ENCODE peak calls at places on chromosomes 13 and 19, in nine cellular contexts. O is right atrium auricular region, V is gastrocnemius medialis, K is left lung, L is kidney, P is left ventricle myocardium inferior, H is cardiac muscle cell, Y is neural progenitor cell, C is upper lobe of right lung. W is an unnamed sample.

GRCh38 chr13:108987945-108988344 is 358.5 kb downstream of the MYO16 start:
- DNase-seq in O (no peak), V (no peak), K (no peak), L (no peak), P (no peak), H (no peak), Y (no peak), C (no peak), W (no peak)

GRCh38 chr19:17590780-17591688 is 35.6 kb downstream of the COLGALT1 start:
- DNase-seq in O (no peak), V (no peak), K (peak; percentile 4), L (no peak), P (no peak), H (no peak), Y (no peak), C (no peak), W (no peak)

GRCh38 chr19:35879770-35880317 is 11.5 kb downstream of the APLP1 start:
- DNase-seq in O (peak; percentile 86), V (peak; percentile 56), K (peak; percentile 96), L (peak; percentile 95), P (peak; percentile 92), H (peak; percentile 92), Y (peak; percentile 98), C (peak; percentile 95), W (peak; percentile 72)

GRCh38 chr19:39566064-39566463 is 26.1 kb upstream of the EID2 start:
- DNase-seq in O (no peak), V (no peak), K (no peak), L (no peak), P (no peak), H (no peak), Y (no peak), C (no peak), W (no peak)

GRCh38 chr19:34428549-34429285 is 536 bp downstream of the UBA2 start:
- DNase-seq in O (no peak), V (peak; percentile 69), K (peak; percentile 89), L (no peak), P (peak; percentile 23), H (peak; percentile 46), Y (peak; percentile 61), C (no peak), W (peak; percentile 47)

GRCh38 chr13:111898956-111899713 is 167.8 kb upstream of the SOX1 start:
- DNase-seq in O (peak; percentile 44), V (no peak), K (no peak), L (no peak), P (no peak), H (no peak), Y (no peak), C (no peak), W (no peak)

GRCh38 chr19:46390121-46390858 is 23.1 kb downstream of the CCDC8 start:
- DNase-seq in O (no peak), V (no peak), K (peak; percentile 65), L (peak; percentile 58), P (no peak), H (no peak), Y (no peak), C (peak; percentile 48), W (no peak)

GRCh38 chr19:48403606-48404005 is 10.1 kb downstream of the GRIN2D start:
- DNase-seq in O (no peak), V (no peak), K (no peak), L (peak; percentile 68), P (no peak), H (peak; percentile 77), Y (peak; percentile 80), C (no peak), W (peak; percentile 37)

GRCh38 chr13:109844396-109844795 is 58.0 kb upstream of the IRS2 start:
- DNase-seq in O (no peak), V (no peak), K (no peak), L (no peak), P (no peak), H (no peak), Y (no peak), C (no peak), W (peak; percentile 73)

GRCh38 chr19:1226522-1227312 is 11.1 kb downstream of the CBARP start:
- DNase-seq in O (no peak), V (no peak), K (no peak), L (no peak), P (no peak), H (no peak), Y (no peak), C (no peak), W (no peak)

GRCh38 chr13:34035676-34036325 is 217.9 kb downstream of the RFC3 start:
- DNase-seq in O (no peak), V (no peak), K (no peak), L (no peak), P (no peak), H (no peak), Y (no peak), C (no peak), W (peak; percentile 37)

GRCh38 chr19:39054091-39054470 is 21.7 kb upstream of the FBXO27 start:
- DNase-seq in O (no peak), V (no peak), K (no peak), L (no peak), P (no peak), H (no peak), Y (no peak), C (no peak), W (no peak)

GRCh38 chr13:92959790-92960189 is 266.8 kb upstream of the GPC6 start:
- DNase-seq in O (no peak), V (no peak), K (peak; percentile 33), L (no peak), P (no peak), H (no peak), Y (no peak), C (no peak), W (peak; percentile 61)

GRCh38 chr19:52398091-52398461 is 427 bp downstream of the ZNF528 start:
- DNase-seq in O (no peak), V (no peak), K (no peak), L (no peak), P (no peak), H (peak; percentile 29), Y (peak; percentile 36), C (no peak), W (peak; percentile 43)

GRCh38 chr19:12938054-12938535 is 314 bp upstream of the CALR start:
- DNase-seq in O (peak; percentile 100), V (peak; percentile 100), K (peak; percentile 98), L (peak; percentile 100), P (peak; percentile 100), H (peak; percentile 100), Y (peak; percentile 99), C (peak; percentile 99), W (peak; percentile 99)

GRCh38 chr19:12940897-12941296 is 2.5 kb downstream of the CALR start:
- DNase-seq in O (no peak), V (no peak), K (no peak), L (no peak), P (no peak), H (no peak), Y (no peak), C (no peak), W (no peak)

GRCh38 chr19:12938536-12939291 is at the start of gene CALR:
- DNase-seq in O (no peak), V (no peak), K (no peak), L (no peak), P (no peak), H (peak; percentile 45), Y (peak; percentile 64), C (no peak), W (no peak)

GRCh38 chr19:12939292-12939606 is 840 bp downstream of the CALR start:
- DNase-seq in O (no peak), V (no peak), K (no peak), L (peak; percentile 78), P (no peak), H (peak; percentile 64), Y (peak; percentile 31), C (no peak), W (no peak)

DNA sequence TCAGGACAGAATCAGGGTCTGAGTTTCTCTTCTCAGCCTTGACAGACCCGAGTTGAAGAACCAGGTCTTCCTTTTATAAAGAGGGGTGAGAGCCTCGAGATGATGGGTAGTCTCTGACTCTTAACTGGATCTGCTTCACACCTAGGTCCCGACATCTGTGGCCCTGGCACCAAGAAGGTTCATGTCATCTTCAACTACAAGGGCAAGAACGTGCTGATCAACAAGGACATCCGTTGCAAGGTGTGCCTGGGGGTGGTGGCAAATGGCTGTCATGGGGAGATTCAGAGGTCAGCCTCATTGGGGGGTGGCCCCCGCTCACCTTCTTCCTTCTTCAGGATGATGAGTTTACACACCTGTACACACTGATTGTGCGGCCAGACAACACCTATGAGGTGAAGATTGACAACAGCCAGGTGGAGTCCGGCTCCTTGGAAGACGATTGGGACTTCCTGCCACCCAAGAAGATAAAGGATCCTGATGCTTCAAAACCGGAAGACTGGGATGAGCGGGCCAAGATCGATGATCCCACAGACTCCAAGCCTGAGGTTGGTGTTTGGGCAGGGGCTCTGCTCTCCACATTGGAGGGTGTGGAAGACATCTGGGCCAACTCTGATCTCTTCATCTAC is 1.6 kb downstream of the CALR start:
- DNase-seq in O (no peak), V (no peak), K (no peak), L (no peak), P (no peak), H (no peak), Y (no peak), C (no peak), W (no peak)
- H3K4me3 ChIP-seq in O (peak overlapping the region; percentile 99), V (peak overlapping the region; percentile 99), K (peak overlapping the region; percentile 89), L (peak overlapping the region; percentile 91), P (peak overlapping the region; percentile 83), H (peak overlapping the region; percentile 90), Y (peak overlapping the region; percentile 97), C (peak overlapping the region; percentile 74), W (peak overlapping the region; percentile 80)

DNA sequence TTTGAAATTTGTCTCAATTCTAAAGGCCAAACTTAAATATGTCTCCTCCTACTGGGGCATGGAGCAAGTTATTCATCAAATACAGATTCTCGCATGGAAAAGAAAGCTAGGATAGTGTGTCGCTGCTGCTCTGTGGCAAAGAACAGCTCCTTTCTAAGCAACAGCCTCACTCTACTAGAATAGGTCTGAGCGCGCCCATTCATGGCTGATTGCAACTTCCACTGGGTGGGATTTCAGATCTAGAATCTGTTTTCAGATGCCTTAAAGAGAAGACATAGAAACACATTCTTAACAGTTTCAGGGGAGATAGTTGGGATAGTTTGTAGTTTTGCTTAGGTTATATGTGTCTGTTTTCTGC is 2.4 kb downstream of the RGCC start:
- DNase-seq in O (no peak), V (no peak), K (no peak), L (no peak), P (no peak), H (no peak), Y (no peak), C (no peak), W (no peak)
- H3K4me3 ChIP-seq in O (peak overlapping the region; percentile 68), V (peak overlapping the region; percentile 73), K (peak overlapping the region; percentile 77), L (peak overlapping the region; percentile 40), P (peak overlapping the region; percentile 72), H (no peak overlapping the region), Y (no peak overlapping the region), C (peak overlapping the region; percentile 71), W (no peak overlapping the region)

DNA sequence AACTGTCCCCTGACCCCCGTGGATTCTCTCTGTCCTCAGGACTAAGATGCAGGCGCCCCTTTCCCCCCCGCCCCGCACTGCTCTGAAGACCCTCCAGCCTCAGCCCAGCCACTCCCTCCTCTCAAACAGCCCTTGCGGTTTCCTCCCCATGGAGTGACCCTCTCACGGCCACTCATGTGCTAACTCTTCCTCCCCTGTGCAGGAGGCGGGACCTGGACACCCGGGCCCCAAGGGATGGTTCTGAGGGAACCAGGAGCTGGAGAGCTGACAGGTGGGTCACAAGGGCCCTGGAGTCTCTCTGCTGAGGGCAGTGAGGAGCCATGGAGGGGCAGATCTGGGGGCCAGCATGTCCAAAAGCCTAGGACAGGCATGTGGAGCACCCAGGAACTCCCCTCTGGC is 1.9 kb downstream of the ISOC2 start:
- DNase-seq in O (no peak), V (no peak), K (no peak), L (no peak), P (no peak), H (no peak), Y (no peak), C (no peak), W (no peak)
- H3K4me3 ChIP-seq in O (no peak overlapping the region), V (no peak overlapping the region), K (peak overlapping the region; percentile 66), L (peak overlapping the region; percentile 94), P (no peak overlapping the region), H (no peak overlapping the region), Y (no peak overlapping the region), C (no peak overlapping the region), W (no peak overlapping the region)

GRCh38 chr13:27270594-27271520 is at the start of gene RASL11A:
- DNase-seq in O (peak; percentile 84), V (peak; percentile 57), K (peak; percentile 96), L (peak; percentile 97), P (peak; percentile 88), H (peak; percentile 91), Y (peak; percentile 94), C (peak; percentile 94), W (peak; percentile 59)
- H3K4me3 ChIP-seq in O (peak within 1 kb of the TSS; percentile 87), V (peak within 1 kb of the TSS; percentile 65), K (peak within 1 kb of the TSS; percentile 77), L (peak within 1 kb of the TSS; percentile 98), P (peak within 1 kb of the TSS; percentile 81), H (peak within 1 kb of the TSS; percentile 53), Y (peak within 1 kb of the TSS; percentile 71), C (peak within 1 kb of the TSS; percentile 94), W (peak within 1 kb of the TSS; percentile 50)

W was measured in SJSA1.